ENCODE peak calls at places on chromosomes 16 and 17, in eight cellular contexts. S is central memory CD8-positive, alpha-beta T cell; V is activated B cell treated with CpG ODN at 0.5 μM for 24 hours; M is foreskin keratinocyte; D is activated CD4-positive, CD25-positive, alpha-beta regulatory T cell treated with anti-CD3 and anti-CD28 coated beads, Interleukin-2, amount 50 U/mL, for 16 hours; H is SK-N-SH; P is stimulated activated CD8-positive, alpha-beta memory T cell treated with anti-CD3 and anti-CD28 coated beads, Interleukin-7, amount 100 ng/mL, for 1 hour; L is AG04450. J is an unnamed sample.

GRCh38 chr17:81488276-81488860 is 24.2 kb downstream of the ACTG1 start:
- DNase-seq in V (no peak), D (no peak), L (no peak), H (no peak), P (no peak), S (no peak), M (no peak), J (no peak)

GRCh38 chr17:75588546-75589016 is 981 bp downstream of the MYO15B start:
- DNase-seq in P (no peak), L (no peak), H (no peak), V (no peak), S (no peak), D (no peak), M (no peak), J (no peak)

GRCh38 chr16:87834015-87834667 is 35.2 kb downstream of the SLC7A5 start:
- DNase-seq in P (no peak), D (no peak), H (no peak), V (no peak), L (no peak), M (no peak), S (no peak), J (no peak)

GRCh38 chr16:22425036-22425801 is 50.8 kb upstream of the CDR2 start:
- DNase-seq in L (no peak), D (no peak), V (no peak), S (no peak), M (no peak), H (no peak), P (no peak), J (no peak)

GRCh38 chr17:41645371-41646063 is 21.1 kb upstream of the KRT17 start:
- DNase-seq in P (no peak), L (no peak), H (no peak), D (no peak), M (no peak), S (no peak), V (no peak), J (no peak)

GRCh38 chr16:88755745-88756443 is 29.1 kb downstream of the PIEZO1 start:
- DNase-seq in H (no peak), D (no peak), V (no peak), P (no peak), S (no peak), L (no peak), M (no peak), J (no peak)

GRCh38 chr17:80175411-80175810 is 5.6 kb downstream of the CARD14 start:
- DNase-seq in D (no peak), H (peak), P (no peak), V (no peak), S (no peak), L (no peak), M (peak), J (no peak)

GRCh38 chr17:58382885-58383248 is 30.9 kb upstream of the SUPT4H1 start:
- DNase-seq in V (no peak), P (no peak), H (no peak), M (no peak), D (no peak), S (no peak), L (no peak), J (no peak)

GRCh38 chr16:68592466-68593337 is 52.4 kb upstream of the CDH3 start:
- DNase-seq in V (no peak), S (no peak), P (no peak), L (no peak), H (no peak), D (no peak), M (no peak), J (no peak)

GRCh38 chr16:86044241-86044671 is 145.3 kb downstream of the IRF8 start:
- DNase-seq in P (peak), H (peak), S (no peak), L (peak), V (peak), D (no peak), M (no peak), J (peak)

GRCh38 chr16:13999071-13999894 is 71.8 kb upstream of the MRTFB start:
- DNase-seq in M (no peak), P (no peak), H (no peak), D (no peak), S (no peak), L (no peak), V (no peak), J (no peak)

GRCh38 chr17:64441772-64442549 is 7.0 kb upstream of the MILR1 start:
- DNase-seq in P (no peak), M (no peak), V (no peak), H (no peak), L (no peak), S (no peak), D (no peak), J (no peak)

GRCh38 chr17:67139784-67140665 is 95.7 kb downstream of the CACNG1 start:
- DNase-seq in P (no peak), L (no peak), D (no peak), H (no peak), M (peak), S (no peak), V (no peak), J (no peak)

GRCh38 chr17:34913001-34913400 is 48.3 kb downstream of the CCT6B start:
- DNase-seq in D (no peak), H (no peak), S (no peak), M (no peak), V (no peak), P (no peak), L (no peak), J (no peak)

GRCh38 chr17:80196652-80197051 is 23.5 kb downstream of the SGSH start:
- DNase-seq in M (no peak), H (no peak), P (no peak), D (no peak), V (no peak), L (no peak), S (no peak), J (no peak)

GRCh38 chr16:30912794-30913412 is 10.5 kb upstream of the FBXL19 start:
- DNase-seq in M (no peak), S (no peak), P (no peak), H (no peak), D (no peak), V (no peak), L (no peak), J (no peak)

GRCh38 chr17:40425741-40426140 is 8.0 kb upstream of the TOP2A start:
- DNase-seq in L (no peak), D (no peak), M (no peak), V (no peak), H (no peak), P (no peak), S (no peak), J (no peak)

GRCh38 chr16:1828645-1829410 is 1.8 kb downstream of the FAHD1 start:
- DNase-seq in H (no peak), L (no peak), D (no peak), M (no peak), S (no peak), V (no peak), P (no peak), J (no peak)

GRCh38 chr16:10981697-10982216 is 37.4 kb downstream of the CLEC16A start:
- DNase-seq in S (no peak), D (no peak), L (no peak), P (no peak), V (peak), H (peak), M (peak), J (peak)

GRCh38 chr17:32142857-32143524 is 689 bp downstream of the RHOT1 start:
- DNase-seq in H (peak), D (no peak), V (peak), M (peak), P (no peak), S (no peak), L (peak), J (peak)